ENCODE peak calls at places on chromosomes 1 and 21, in four cellular contexts. I is brain microvascular endothelial cell, W is head of caudate nucleus, Z is mucosa of descending colon. U is an unnamed sample.

GRCh38 chr21:25997788-25998611 is 172.6 kb downstream of the APP start:
- DNase-seq in I (no peak), Z (no peak), W (no peak), U (peak)

GRCh38 chr1:2226525-2227340 is 1.4 kb upstream of the SKI start:
- DNase-seq in Z (peak), W (no peak), I (no peak), U (no peak)

GRCh38 chr1:8661185-8662110 is 156.0 kb downstream of the RERE start:
- DNase-seq in Z (no peak), W (no peak), I (peak), U (peak)

GRCh38 chr1:222387020-222387816 is 160.7 kb downstream of the HHIPL2 start:
- DNase-seq in Z (no peak), I (no peak), W (no peak), U (peak)

GRCh38 chr1:212794561-212795014 is 2.9 kb downstream of the TATDN3 start:
- DNase-seq in Z (no peak), I (no peak), W (no peak), U (peak)

GRCh38 chr1:220363196-220363831 is 91.1 kb upstream of the RAB3GAP2 start:
- DNase-seq in Z (no peak), W (no peak), I (no peak), U (no peak)

GRCh38 chr1:110339427-110340206 is 440 bp downstream of the RBM15 start:
- DNase-seq in W (peak), I (peak), Z (peak), U (peak)

GRCh38 chr1:116910379-116911165 is 856 bp downstream of the PTGFRN start:
- DNase-seq in W (peak), Z (peak), I (no peak), U (peak)

GRCh38 chr21:46155514-46156377 is at the start of gene FTCD:
- DNase-seq in W (peak), I (no peak), Z (peak), U (no peak)

GRCh38 chr1:112776688-112777087 is 61.6 kb upstream of the PPM1J start:
- DNase-seq in W (no peak), Z (no peak), I (no peak), U (no peak)

GRCh38 chr1:229225331-229225782 is 45.6 kb upstream of the RAB4A start:
- DNase-seq in W (no peak), Z (peak), I (no peak), U (no peak)

GRCh38 chr1:14899686-14900085 is 253.9 kb upstream of the TMEM51 start:
- DNase-seq in I (no peak), Z (no peak), W (no peak), U (no peak)

GRCh38 chr1:111475706-111476105 is 1.9 kb downstream of the C1orf162 start:
- DNase-seq in W (no peak), Z (no peak), I (no peak), U (no peak)

GRCh38 chr1:43235451-43236121 is 34.2 kb upstream of the TMEM125 start:
- DNase-seq in I (no peak), Z (peak), W (no peak), U (no peak)

GRCh38 chr1:56255516-56256181 is 323.7 kb downstream of the PLPP3 start:
- DNase-seq in Z (peak), I (no peak), W (no peak), U (no peak)

GRCh38 chr1:202252271-202252670 is 58.7 kb downstream of the LGR6 start:
- DNase-seq in Z (no peak), W (no peak), I (no peak), U (no peak)

GRCh38 chr1:200890818-200891773 is 3.6 kb upstream of the INAVA start:
- DNase-seq in Z (peak), W (peak), I (peak), U (peak)

GRCh38 chr1:42946120-42947009 is 12.3 kb downstream of the SLC2A1 start:
- DNase-seq in W (no peak), Z (peak), I (no peak), U (no peak)

GRCh38 chr1:59666106-59666505 is 148.6 kb upstream of the HOOK1 start:
- DNase-seq in I (no peak), W (no peak), Z (no peak), U (peak)

GRCh38 chr1:96580920-96581319 is 140.7 kb upstream of the PTBP2 start:
- DNase-seq in W (no peak), I (no peak), Z (no peak), U (no peak)

GRCh38 chr1:10890391-10891073 is 94.1 kb upstream of the CASZ1 start:
- DNase-seq in Z (no peak), I (no peak), W (no peak), U (no peak)

GRCh38 chr1:19010995-19011696 is 54.7 kb upstream of the IFFO2 start:
- DNase-seq in I (peak), W (peak), Z (peak), U (peak)

GRCh38 chr1:1290238-1290731 is 10.0 kb downstream of the SCNN1D start:
- DNase-seq in Z (no peak), I (peak), W (no peak), U (peak)

GRCh38 chr1:5389101-5389885 is 602.9 kb downstream of the NPHP4 start:
- DNase-seq in W (no peak), I (no peak), Z (no peak), U (no peak)